ENCODE peak calls at places on chromosomes 5 and 9, in four cellular contexts. One of them, this sample, is unnamed.

GRCh38 chr5:150034677-150035076 is 34.1 kb downstream of the HMGXB3 start:
- DNase-seq in iris pigment epithelial cell: peak
- DNase-seq in NCI-H2029: no peak
- DNase-seq in H54: no peak
- DNase-seq in this sample: no peak

GRCh38 chr5:14364576-14365472 is 216.8 kb upstream of the OTULINL start:
- DNase-seq in iris pigment epithelial cell: no peak
- DNase-seq in NCI-H2029: peak
- DNase-seq in H54: no peak
- DNase-seq in this sample: peak

GRCh38 chr5:181204561-181205401 is at the start of gene TRIM7:
- DNase-seq in iris pigment epithelial cell: no peak
- DNase-seq in NCI-H2029: no peak
- DNase-seq in H54: peak
- DNase-seq in this sample: no peak

GRCh38 chr5:135026645-135027317 is 7.2 kb downstream of the PITX1 start:
- DNase-seq in iris pigment epithelial cell: peak
- DNase-seq in NCI-H2029: no peak
- DNase-seq in H54: no peak
- DNase-seq in this sample: no peak

GRCh38 chr9:37639109-37639748 is 11.5 kb upstream of the FRMPD1 start:
- DNase-seq in iris pigment epithelial cell: peak
- DNase-seq in NCI-H2029: no peak
- DNase-seq in H54: no peak
- DNase-seq in this sample: no peak

GRCh38 chr5:81866994-81867393 is 104.8 kb upstream of the ATG10 start:
- DNase-seq in iris pigment epithelial cell: no peak
- DNase-seq in NCI-H2029: no peak
- DNase-seq in H54: no peak
- DNase-seq in this sample: no peak

GRCh38 chr9:124251605-124252366 is 6.0 kb upstream of the NEK6 start:
- DNase-seq in iris pigment epithelial cell: peak
- DNase-seq in NCI-H2029: no peak
- DNase-seq in H54: peak
- DNase-seq in this sample: peak

GRCh38 chr9:91807640-91808246 is 142.3 kb downstream of the ROR2 start:
- DNase-seq in iris pigment epithelial cell: no peak
- DNase-seq in NCI-H2029: no peak
- DNase-seq in H54: no peak
- DNase-seq in this sample: no peak

GRCh38 chr9:112705773-112706427 is 12.0 kb downstream of the INIP start:
- DNase-seq in iris pigment epithelial cell: peak
- DNase-seq in NCI-H2029: no peak
- DNase-seq in H54: no peak
- DNase-seq in this sample: peak

GRCh38 chr5:125439243-125439642 is 692.8 kb upstream of the ZNF608 start:
- DNase-seq in iris pigment epithelial cell: no peak
- DNase-seq in NCI-H2029: no peak
- DNase-seq in H54: no peak
- DNase-seq in this sample: no peak

GRCh38 chr5:61423487-61424157 is 91.6 kb downstream of the ZSWIM6 start:
- DNase-seq in iris pigment epithelial cell: no peak
- DNase-seq in NCI-H2029: no peak
- DNase-seq in H54: no peak
- DNase-seq in this sample: no peak

GRCh38 chr9:20551236-20551635 is 71.1 kb downstream of the MLLT3 start:
- DNase-seq in iris pigment epithelial cell: no peak
- DNase-seq in NCI-H2029: no peak
- DNase-seq in H54: peak
- DNase-seq in this sample: no peak

GRCh38 chr5:92309336-92309991 is 926.3 kb upstream of the ARRDC3 start:
- DNase-seq in iris pigment epithelial cell: peak
- DNase-seq in NCI-H2029: peak
- DNase-seq in H54: no peak
- DNase-seq in this sample: peak

GRCh38 chr5:52469835-52470234 is 317.9 kb upstream of the ITGA1 start:
- DNase-seq in iris pigment epithelial cell: no peak
- DNase-seq in NCI-H2029: no peak
- DNase-seq in H54: no peak
- DNase-seq in this sample: no peak

GRCh38 chr9:101275671-101276250 is 109.0 kb downstream of the BAAT start:
- DNase-seq in iris pigment epithelial cell: no peak
- DNase-seq in NCI-H2029: no peak
- DNase-seq in H54: no peak
- DNase-seq in this sample: no peak

GRCh38 chr5:15968994-15969393 is 210.6 kb downstream of the MARCHF11 start:
- DNase-seq in iris pigment epithelial cell: no peak
- DNase-seq in NCI-H2029: no peak
- DNase-seq in H54: no peak
- DNase-seq in this sample: no peak

GRCh38 chr9:124758061-124758460 is 13.1 kb downstream of the NR6A1 start:
- DNase-seq in iris pigment epithelial cell: no peak
- DNase-seq in NCI-H2029: no peak
- DNase-seq in H54: no peak
- DNase-seq in this sample: no peak

GRCh38 chr5:134141346-134142050 is 27.0 kb downstream of the TCF7 start:
- DNase-seq in iris pigment epithelial cell: no peak
- DNase-seq in NCI-H2029: no peak
- DNase-seq in H54: no peak
- DNase-seq in this sample: no peak

GRCh38 chr5:97979740-97980139 is 793.7 kb upstream of the RGMB start:
- DNase-seq in iris pigment epithelial cell: peak
- DNase-seq in NCI-H2029: no peak
- DNase-seq in H54: no peak
- DNase-seq in this sample: no peak

GRCh38 chr9:106716820-106717219 is 146.1 kb upstream of the ZNF462 start:
- DNase-seq in iris pigment epithelial cell: peak
- DNase-seq in NCI-H2029: no peak
- DNase-seq in H54: no peak
- DNase-seq in this sample: no peak

GRCh38 chr5:72817076-72817476 is 615 bp downstream of the TNPO1 start:
- DNase-seq in iris pigment epithelial cell: peak
- DNase-seq in NCI-H2029: peak
- DNase-seq in H54: no peak
- DNase-seq in this sample: no peak

GRCh38 chr9:137455361-137455991 is 3.7 kb downstream of the NSMF start:
- DNase-seq in iris pigment epithelial cell: no peak
- DNase-seq in NCI-H2029: no peak
- DNase-seq in H54: no peak
- DNase-seq in this sample: no peak

GRCh38 chr9:133050142-133050541 is 11.6 kb upstream of the CEL start:
- DNase-seq in iris pigment epithelial cell: peak
- DNase-seq in NCI-H2029: no peak
- DNase-seq in H54: no peak
- DNase-seq in this sample: no peak

GRCh38 chr5:39202594-39203290 is 16.6 kb downstream of the FYB1 start:
- DNase-seq in iris pigment epithelial cell: no peak
- DNase-seq in NCI-H2029: no peak
- DNase-seq in H54: no peak
- DNase-seq in this sample: no peak

GRCh38 chr9:114777841-114778240 is 28.0 kb downstream of the TNFSF15 start:
- DNase-seq in iris pigment epithelial cell: peak
- DNase-seq in NCI-H2029: no peak
- DNase-seq in H54: no peak
- DNase-seq in this sample: no peak

GRCh38 chr5:89847743-89848142 is 561.8 kb downstream of the CETN3 start:
- DNase-seq in iris pigment epithelial cell: peak
- DNase-seq in NCI-H2029: no peak
- DNase-seq in H54: no peak
- DNase-seq in this sample: no peak

GRCh38 chr9:18394847-18395355 is 79.1 kb upstream of the ADAMTSL1 start:
- DNase-seq in iris pigment epithelial cell: no peak
- DNase-seq in NCI-H2029: peak
- DNase-seq in H54: no peak
- DNase-seq in this sample: no peak

GRCh38 chr5:175305251-175305650 is 138.7 kb downstream of the DRD1 start:
- DNase-seq in iris pigment epithelial cell: no peak
- DNase-seq in NCI-H2029: no peak
- DNase-seq in H54: no peak
- DNase-seq in this sample: no peak

GRCh38 chr5:61047346-61047745 is 102.3 kb downstream of the NDUFAF2 start:
- DNase-seq in iris pigment epithelial cell: no peak
- DNase-seq in NCI-H2029: no peak
- DNase-seq in H54: no peak
- DNase-seq in this sample: no peak

GRCh38 chr9:3498691-3499090 is 27.1 kb downstream of the RFX3 start:
- DNase-seq in iris pigment epithelial cell: peak
- DNase-seq in NCI-H2029: peak
- DNase-seq in H54: no peak
- DNase-seq in this sample: no peak

GRCh38 chr5:36683821-36684434 is 77.5 kb downstream of the SLC1A3 start:
- DNase-seq in iris pigment epithelial cell: no peak
- DNase-seq in NCI-H2029: no peak
- DNase-seq in H54: no peak
- DNase-seq in this sample: no peak

GRCh38 chr5:160133918-160134304 is 14.7 kb upstream of the PWWP2A start:
- DNase-seq in iris pigment epithelial cell: no peak
- DNase-seq in NCI-H2029: no peak
- DNase-seq in H54: no peak
- DNase-seq in this sample: no peak

GRCh38 chr5:40240111-40240510 is 439.6 kb upstream of the PTGER4 start:
- DNase-seq in iris pigment epithelial cell: peak
- DNase-seq in NCI-H2029: no peak
- DNase-seq in H54: no peak
- DNase-seq in this sample: no peak

GRCh38 chr5:166102947-166103346 is 2188.5 kb upstream of the WWC1 start:
- DNase-seq in iris pigment epithelial cell: no peak
- DNase-seq in NCI-H2029: no peak
- DNase-seq in H54: no peak
- DNase-seq in this sample: no peak

This sample was measured in HTR-8/SVneo.